ENCODE peak calls at places on chromosomes 5 and 9, in six cellular contexts. P is endodermal cell, I is vagina, D is tibial nerve, J is uterus, R is lung. U is an unnamed sample. For H3K4me1 and H3K27me3, the result is how much of the 10 kb centered on the place peaks cover.

GRCh38 chr9:121833061-121833460 is 181.6 kb downstream of the DAB2IP start:
- DNase-seq in D (no peak), P (peak), J (peak), I (no peak), R (no peak), U (no peak)

GRCh38 chr5:14901462-14902051 is 30.0 kb upstream of the ANKH start:
- DNase-seq in P (no peak), D (peak), R (no peak), I (no peak), J (no peak), U (peak)

GRCh38 chr9:136311037-136311432 is 7.1 kb upstream of the CCDC187 start:
- DNase-seq in D (no peak), I (no peak), R (no peak), P (no peak), J (no peak), U (no peak)

GRCh38 chr5:73865315-73865714 is 239.3 kb downstream of the ARHGEF28 start:
- DNase-seq in D (no peak), I (no peak), R (no peak), P (no peak), J (no peak), U (no peak)

GRCh38 chr9:137411670-137412380 is 11.1 kb downstream of the EXD3 start:
- DNase-seq in J (peak), D (peak), P (no peak), I (no peak), R (peak), U (no peak)

GRCh38 chr9:130663258-130664171 is 879 bp upstream of the PRDM12 start:
- DNase-seq in I (no peak), D (no peak), P (peak), R (no peak), J (no peak), U (no peak)

GRCh38 chr5:12522116-12522515 is 617.9 kb upstream of the CTNND2 start:
- DNase-seq in I (no peak), D (no peak), P (no peak), J (no peak), R (no peak), U (no peak)

GRCh38 chr5:112154940-112155686 is 264.0 kb downstream of the EPB41L4A start:
- DNase-seq in J (no peak), R (no peak), D (no peak), P (no peak), I (no peak), U (no peak)

GRCh38 chr5:178209334-178210072 is 5.2 kb downstream of the HNRNPAB start:
- DNase-seq in I (no peak), P (peak), D (no peak), J (no peak), R (no peak), U (no peak)

GRCh38 chr9:78032599-78033457 is 1.2 kb upstream of the GNAQ start:
- DNase-seq in D (no peak), I (no peak), R (no peak), J (no peak), P (peak), U (no peak)

GRCh38 chr9:80922544-80922943 is 766.8 kb downstream of the TLE1 start:
- DNase-seq in I (no peak), P (no peak), J (no peak), D (no peak), R (no peak), U (no peak)

GRCh38 chr5:109992264-109992915 is 302.7 kb downstream of the MAN2A1 start:
- DNase-seq in R (no peak), D (no peak), J (no peak), P (no peak), I (no peak), U (no peak)

GRCh38 chr5:150352531-150353394 is 4.7 kb upstream of the TCOF1 start:
- DNase-seq in I (no peak), D (no peak), J (no peak), R (no peak), P (no peak), U (no peak)

GRCh38 chr5:77167695-77168111 is 42.8 kb upstream of the PDE8B start:
- DNase-seq in R (no peak), P (no peak), I (no peak), J (peak), D (no peak), U (no peak)

GRCh38 chr5:2921651-2922050 is 170.2 kb upstream of the IRX2 start:
- DNase-seq in P (no peak), D (no peak), I (no peak), J (no peak), R (peak), U (no peak)

GRCh38 chr5:127571732-127572131 is 54.3 kb downstream of the PRRC1 start:
- DNase-seq in I (no peak), P (no peak), R (no peak), J (no peak), D (no peak), U (no peak)

GRCh38 chr5:142110046-142110531 is 1.5 kb downstream of the NDFIP1 start:
- DNase-seq in R (no peak), P (no peak), D (peak), J (no peak), I (no peak), U (no peak)

GRCh38 chr9:83956288-83957028 is 23.6 kb downstream of the HNRNPK start:
- DNase-seq in J (peak), D (peak), I (no peak), P (peak), R (peak), U (peak)

GRCh38 chr5:78570646-78571045 is 77.9 kb downstream of the LHFPL2 start:
- DNase-seq in R (no peak), P (no peak), J (no peak), I (no peak), D (no peak), U (no peak)

GRCh38 chr5:143245929-143246561 is 157.4 kb downstream of the NR3C1 start:
- DNase-seq in P (no peak), J (no peak), I (no peak), D (no peak), R (no peak), U (no peak)

GRCh38 chr5:1208743-1209551 is 7.6 kb downstream of the SLC6A19 start:
- DNase-seq in R (no peak), J (no peak), P (no peak), D (no peak), I (no peak), U (no peak)

GRCh38 chr5:278646-279045 is 7.2 kb downstream of the PDCD6 start:
- DNase-seq in J (no peak), I (no peak), P (no peak), R (no peak), D (no peak), U (no peak)

GRCh38 chr5:176658817-176659216 is 11.5 kb downstream of the TSPAN17 start:
- DNase-seq in J (no peak), P (no peak), D (peak), R (no peak), I (no peak), U (no peak)

GRCh38 chr9:22124263-22125011 is 115.3 kb upstream of the CDKN2B start:
- DNase-seq in I (no peak), R (no peak), J (no peak), P (no peak), D (no peak), U (peak)

GRCh38 chr5:13536921-13537320 is 407.6 kb downstream of the DNAH5 start:
- DNase-seq in R (no peak), P (no peak), J (no peak), I (no peak), D (no peak), U (no peak)

GRCh38 chr9:138009456-138010273 is 132.1 kb downstream of the CACNA1B start:
- DNase-seq in I (no peak), P (peak), R (peak), J (no peak), D (no peak), U (no peak)

GRCh38 chr5:93716453-93716852 is 24.9 kb downstream of the POU5F2 start:
- DNase-seq in R (no peak), J (no peak), D (no peak), P (no peak), I (no peak), U (no peak)

GRCh38 chr5:170552486-170553122 is 48.8 kb downstream of the KCNIP1 start:
- DNase-seq in P (peak), J (peak), R (no peak), I (no peak), D (peak), U (peak)

GRCh38 chr5:89471556-89471955 is 588.6 kb upstream of the MEF2C start:
- DNase-seq in R (no peak), P (no peak), I (no peak), D (no peak), J (no peak), U (no peak)

GRCh38 chr9:88978034-88978433 is 13.2 kb upstream of the S1PR3 start:
- DNase-seq in J (no peak), P (peak), I (peak), R (no peak), D (no peak), U (no peak)

GRCh38 chr5:160315968-160316367 is 3.6 kb upstream of the CCNJL start:
- DNase-seq in D (no peak), P (peak), R (peak), J (no peak), I (no peak), U (peak)

GRCh38 chr5:111656580-111656979 is 100.4 kb downstream of the NREP start:
- DNase-seq in P (no peak), D (no peak), J (no peak), I (no peak), R (no peak), U (peak)

GRCh38 chr5:155085282-155085990 is 71.9 kb downstream of the KIF4B start:
- DNase-seq in J (no peak), R (no peak), D (no peak), I (no peak), P (no peak), U (no peak)

GRCh38 chr9:113461285-113461684 is 2.2 kb upstream of the RGS3 start:
- DNase-seq in P (no peak), R (no peak), D (no peak), J (no peak), I (no peak), U (no peak)

GRCh38 chr9:128115187-128116103 is 12.1 kb downstream of the PTGES2 start:
- DNase-seq in P (peak), I (no peak), D (no peak), R (no peak), J (peak), U (peak)

GRCh38 chr5:142151436-142152382 is 43.1 kb downstream of the NDFIP1 start:
- DNase-seq in R (peak), P (peak), D (peak), J (peak), I (no peak), U (peak)

GRCh38 chr5:14167211-14167845 is 24.2 kb downstream of the TRIO start:
- DNase-seq in P (peak), J (no peak), I (no peak), D (no peak), R (no peak), U (no peak)

GRCh38 chr5:67578011-67578410 is 381.4 kb upstream of the CD180 start:
- DNase-seq in J (no peak), P (no peak), R (no peak), D (no peak), I (no peak), U (no peak)

GRCh38 chr5:74546796-74547195 is 93.7 kb downstream of the ENC1 start:
- DNase-seq in P (no peak), D (no peak), R (no peak), I (no peak), J (no peak), U (no peak)

GRCh38 chr5:80250801-80251200 is 5.0 kb downstream of the SERINC5 start:
- DNase-seq in P (no peak), I (no peak), J (no peak), D (no peak), R (no peak), U (no peak)
- H3K4me1 ChIP-seq in P (under half), I (half or more), J (under half), D (half or more), R (under half), U (half or more)

GRCh38 chr5:135040331-135041144 is 6.5 kb upstream of the PITX1 start:
- DNase-seq in D (no peak), R (no peak), P (peak), I (no peak), J (no peak), U (no peak)
- H3K27me3 ChIP-seq in D (under half), R (under half), P (half or more), I (under half), J (under half), U (under half)

GRCh38 chr5:6721442-6721841 is 8.2 kb downstream of the TENT4A start:
- DNase-seq in P (no peak), I (no peak), J (no peak), R (no peak), D (no peak), U (no peak)

GRCh38 chr5:6719417-6719816 is 6.2 kb downstream of the TENT4A start:
- DNase-seq in I (peak), P (no peak), R (no peak), J (no peak), D (no peak), U (no peak)

GRCh38 chr5:6719896-6720560 is 6.8 kb downstream of the TENT4A start:
- DNase-seq in J (no peak), P (no peak), I (peak), D (no peak), R (no peak), U (no peak)

GRCh38 chr5:6722015-6722414 is 8.8 kb downstream of the TENT4A start:
- DNase-seq in R (no peak), P (no peak), I (no peak), D (no peak), J (no peak), U (no peak)

DNA sequence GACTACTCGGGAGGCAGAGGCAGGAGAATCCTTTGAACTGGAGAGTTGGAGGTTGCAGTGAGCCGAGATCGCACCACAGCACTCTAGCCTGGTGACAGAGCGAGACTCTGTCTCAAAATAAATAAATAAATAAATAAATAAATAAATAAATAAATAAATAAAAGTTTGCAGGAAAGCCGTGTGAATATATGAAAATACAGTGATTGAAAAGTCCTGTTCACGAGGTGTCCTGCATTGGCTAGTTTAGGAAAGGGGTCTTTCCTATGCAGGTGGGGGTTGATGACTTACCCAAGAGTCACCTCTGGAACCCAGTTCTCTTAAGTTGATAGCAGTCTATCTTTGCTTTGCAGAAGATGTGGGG is 7.3 kb downstream of the TENT4A start:
- DNase-seq in R (no peak), D (no peak), J (no peak), I (no peak), P (no peak), U (no peak)
- H3K4me1 ChIP-seq in R (under half), D (half or more), J (under half), I (half or more), P (under half), U (under half)

DNA sequence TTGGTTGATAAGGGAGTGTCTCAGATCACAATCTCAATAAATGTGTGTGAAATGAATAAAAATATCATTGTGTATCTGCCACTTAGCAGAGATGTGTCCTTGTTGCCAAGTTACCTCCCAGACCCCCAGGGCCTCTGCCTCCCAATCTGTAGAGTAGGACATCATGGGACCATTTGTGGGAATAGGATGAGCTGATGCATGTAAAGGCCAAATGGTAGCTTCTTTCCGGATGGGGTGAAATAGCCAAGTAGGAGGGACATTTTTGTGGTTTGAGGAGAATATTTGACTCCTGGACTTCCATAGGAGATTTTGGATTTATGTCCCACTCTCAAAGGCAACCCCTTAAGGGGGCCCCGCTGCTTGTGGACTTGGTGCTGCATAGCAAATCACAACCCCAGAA is 82.6 kb upstream of the HRH2 start:
- DNase-seq in P (peak), J (no peak), I (no peak), D (no peak), R (no peak), U (no peak)
- H3K27me3 ChIP-seq in P (under half), J (under half), I (under half), D (under half), R (under half), U (under half)

U was measured in Caco-2.